ENCODE peak calls at places on chromosome 1, in ten cellular contexts. U is K562, C is astrocyte of the cerebellum, G is psoas muscle, E is coronary artery, X is body of pancreas, M is PC-9, B is astrocyte, H is ovary, D is NB4. K is an unnamed sample.

GRCh38 chr1:1577367-1578011 is 2.8 kb upstream of the SSU72 start:
- DNase-seq in U (no peak), C (no peak), G (no peak), E (no peak), X (no peak), M (no peak), B (no peak), H (no peak), D (no peak), K (no peak)

GRCh38 chr1:39981957-39982356 is 27.0 kb downstream of the MFSD2A start:
- DNase-seq in U (no peak), C (peak), G (no peak), E (no peak), X (no peak), M (peak), B (peak), H (no peak), D (no peak), K (no peak)

GRCh38 chr1:229364216-229365065 is 21.6 kb upstream of the CCSAP start:
- DNase-seq in U (no peak), C (no peak), G (no peak), E (no peak), X (no peak), M (no peak), B (no peak), H (no peak), D (no peak), K (no peak)

GRCh38 chr1:202709276-202710041 is 795 bp downstream of the SYT2 start:
- DNase-seq in U (peak), C (no peak), G (no peak), E (no peak), X (no peak), M (no peak), B (no peak), H (peak), D (peak), K (no peak)

GRCh38 chr1:111736548-111737215 is 2.5 kb downstream of the INKA2 start:
- DNase-seq in U (no peak), C (no peak), G (peak), E (peak), X (no peak), M (no peak), B (no peak), H (peak), D (no peak), K (no peak)

GRCh38 chr1:72918939-72919338 is 636.6 kb upstream of the NEGR1 start:
- DNase-seq in U (no peak), C (no peak), G (no peak), E (no peak), X (no peak), M (no peak), B (no peak), H (no peak), D (no peak), K (no peak)

GRCh38 chr1:227437495-227438008 is 119.3 kb upstream of the CDC42BPA start:
- DNase-seq in U (peak), C (no peak), G (no peak), E (no peak), X (peak), M (no peak), B (peak), H (no peak), D (peak), K (no peak)

GRCh38 chr1:58823481-58824010 is 39.7 kb upstream of the JUN start:
- DNase-seq in U (peak), C (peak), G (no peak), E (no peak), X (peak), M (peak), B (peak), H (no peak), D (no peak), K (no peak)

GRCh38 chr1:14128096-14128495 is 428.1 kb downstream of the PRDM2 start:
- DNase-seq in U (no peak), C (no peak), G (no peak), E (no peak), X (no peak), M (no peak), B (no peak), H (no peak), D (no peak), K (no peak)

GRCh38 chr1:208781391-208782035 is 537.3 kb upstream of the PLXNA2 start:
- DNase-seq in U (no peak), C (no peak), G (no peak), E (no peak), X (no peak), M (no peak), B (no peak), H (no peak), D (no peak), K (no peak)

GRCh38 chr1:86788300-86789206 is 84.2 kb downstream of the SH3GLB1 start:
- DNase-seq in U (no peak), C (peak), G (peak), E (no peak), X (peak), M (no peak), B (peak), H (no peak), D (peak), K (no peak)

GRCh38 chr1:217333939-217334338 is 297.0 kb downstream of the GPATCH2 start:
- DNase-seq in U (peak), C (no peak), G (no peak), E (no peak), X (peak), M (peak), B (no peak), H (no peak), D (peak), K (no peak)

GRCh38 chr1:165376041-165376810 is 19.7 kb upstream of the LMX1A start:
- DNase-seq in U (peak), C (peak), G (peak), E (peak), X (peak), M (peak), B (peak), H (peak), D (peak), K (no peak)

GRCh38 chr1:193189442-193190095 is 3.2 kb upstream of the B3GALT2 start:
- DNase-seq in U (no peak), C (no peak), G (no peak), E (no peak), X (no peak), M (no peak), B (no peak), H (no peak), D (no peak), K (no peak)

GRCh38 chr1:1678581-1679380 is 13.8 kb downstream of the SLC35E2B start:
- DNase-seq in U (peak), C (no peak), G (peak), E (no peak), X (peak), M (peak), B (no peak), H (no peak), D (peak), K (peak)

GRCh38 chr1:2181752-2182151 is 12.8 kb downstream of the FAAP20 start:
- DNase-seq in U (no peak), C (no peak), G (no peak), E (no peak), X (no peak), M (no peak), B (no peak), H (no peak), D (no peak), K (no peak)

GRCh38 chr1:62784509-62785365 is 805 bp downstream of the ATG4C start:
- DNase-seq in U (no peak), C (no peak), G (no peak), E (no peak), X (no peak), M (no peak), B (peak), H (no peak), D (peak), K (no peak)

DNA sequence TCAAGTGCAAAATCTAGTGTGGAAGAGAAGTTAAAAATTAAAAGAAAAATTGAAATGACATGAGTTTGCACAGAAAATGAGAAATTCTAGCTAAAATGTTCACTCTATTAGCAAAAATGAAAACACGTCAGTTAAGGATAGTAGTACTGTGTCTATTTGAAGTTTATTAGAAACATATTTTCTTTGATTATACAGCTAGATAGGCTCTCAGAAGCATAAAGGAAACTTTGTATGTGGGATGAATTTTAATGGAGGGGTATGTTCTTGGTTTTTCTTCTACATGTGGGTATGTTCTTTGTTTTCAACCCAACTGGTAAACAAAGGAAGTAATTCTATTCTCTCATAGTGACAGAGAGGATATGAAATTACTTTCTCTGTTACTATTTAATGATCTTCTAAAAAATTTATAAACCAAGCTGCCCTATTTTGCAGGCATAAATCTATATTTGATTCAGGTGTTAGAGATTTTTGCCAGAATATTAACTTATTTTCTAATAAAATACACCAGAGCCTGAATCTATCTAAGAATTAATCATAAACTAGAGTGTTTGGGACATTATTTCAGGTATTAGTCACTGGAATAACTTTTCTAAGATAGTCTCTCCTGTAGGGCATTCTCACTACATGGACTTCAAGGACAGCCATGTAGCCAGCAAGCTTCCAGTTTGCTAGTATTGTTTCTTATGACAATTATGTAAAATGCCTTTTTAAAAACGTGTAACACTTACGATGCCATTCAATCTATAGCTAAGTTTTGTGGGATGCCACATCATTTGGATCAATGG is 15.8 kb downstream of the GPSM2 start:
- DNase-seq in U (no peak), C (no peak), G (no peak), E (no peak), X (no peak), M (no peak), B (peak), H (no peak), D (no peak), K (no peak)
- TF ChIP-seq CTCF in U (no peak), C (no peak), G (no peak), E (no peak), X (no peak), M (no peak), B (no peak), H (no peak), D (no peak), K (no peak)

DNA sequence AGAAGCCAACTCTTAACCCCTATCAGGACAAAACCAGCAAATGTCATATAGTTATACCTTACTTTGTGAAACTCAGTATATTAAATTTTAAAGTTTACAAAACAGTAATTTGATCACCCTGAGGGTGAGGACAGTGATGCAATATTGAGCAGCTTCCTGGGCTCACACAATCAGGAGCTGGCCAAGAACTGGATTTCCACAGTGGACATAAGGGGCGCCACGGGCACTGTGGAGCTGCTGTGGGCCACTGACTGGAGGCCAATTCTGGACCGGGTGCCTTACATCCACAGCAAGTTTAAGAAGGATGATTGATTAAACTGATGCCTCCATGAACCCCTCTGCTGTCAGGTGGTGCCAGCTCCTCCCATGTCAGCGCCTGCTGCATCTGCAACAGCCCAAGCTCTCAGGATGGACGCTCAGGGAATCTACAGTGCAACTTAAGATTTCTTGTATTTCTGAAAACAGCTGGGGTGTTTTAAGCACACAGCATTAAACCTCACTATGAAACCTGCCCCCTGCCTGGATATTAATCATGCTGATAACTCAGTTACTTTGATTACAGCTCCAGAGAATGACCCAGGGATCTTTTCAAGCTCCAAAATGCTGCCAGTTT is 55.9 kb downstream of the TOR3A start:
- DNase-seq in U (no peak), C (no peak), G (peak), E (no peak), X (no peak), M (no peak), B (no peak), H (no peak), D (no peak), K (no peak)
- H3K4me3 ChIP-seq in U (no peak), C (no peak), G (no peak), E (peak), X (no peak), M (no peak), B (peak), H (no peak), D (no peak), K (no peak)

DNA sequence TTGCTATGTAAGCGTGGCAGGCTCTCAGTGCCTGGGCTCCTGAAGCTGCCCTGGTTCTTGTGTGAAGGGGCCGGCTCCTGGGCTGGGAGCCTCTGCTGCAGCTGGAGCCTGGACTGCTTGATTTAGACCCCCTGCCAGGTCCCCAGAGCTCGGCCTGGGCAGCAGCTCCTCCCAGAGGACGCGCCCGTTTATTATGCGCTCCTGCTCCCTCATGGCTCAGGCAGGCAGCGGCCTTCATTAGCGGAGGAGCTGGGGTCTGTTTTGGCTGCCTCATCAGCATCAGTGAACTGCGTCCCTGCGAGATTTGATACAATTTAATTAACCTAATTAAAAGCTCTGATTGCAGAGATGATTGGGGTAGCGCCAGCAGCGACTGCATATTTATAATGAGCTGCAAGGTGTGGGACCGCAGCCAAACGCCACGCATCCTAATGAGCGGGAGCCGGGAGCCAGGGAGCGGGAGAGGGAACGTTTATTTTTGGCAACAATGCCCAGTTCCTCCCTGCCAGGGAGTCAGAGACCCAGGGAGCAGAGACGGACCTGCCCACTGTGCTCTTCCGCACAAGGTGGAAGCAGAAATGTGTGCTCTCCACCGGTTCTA is 16.6 kb downstream of the UTP11 start:
- DNase-seq in U (peak), C (no peak), G (peak), E (no peak), X (no peak), M (no peak), B (no peak), H (peak), D (peak), K (no peak)
- TF ChIP-seq CTCF in U (peak), C (peak), G (no peak), E (no peak), X (no peak), M (no peak), B (no peak), H (no peak), D (no peak), K (no peak)

GRCh38 chr1:28243685-28244439 is 7.9 kb downstream of the ATP5IF1 start:
- DNase-seq in U (no peak), C (no peak), G (no peak), E (no peak), X (peak), M (no peak), B (no peak), H (no peak), D (no peak), K (no peak)
- H3K4me3 ChIP-seq in U (no peak), C (no peak), G (peak), E (no peak), X (no peak), M (no peak), B (no peak), H (no peak), D (no peak), K (no peak)

DNA sequence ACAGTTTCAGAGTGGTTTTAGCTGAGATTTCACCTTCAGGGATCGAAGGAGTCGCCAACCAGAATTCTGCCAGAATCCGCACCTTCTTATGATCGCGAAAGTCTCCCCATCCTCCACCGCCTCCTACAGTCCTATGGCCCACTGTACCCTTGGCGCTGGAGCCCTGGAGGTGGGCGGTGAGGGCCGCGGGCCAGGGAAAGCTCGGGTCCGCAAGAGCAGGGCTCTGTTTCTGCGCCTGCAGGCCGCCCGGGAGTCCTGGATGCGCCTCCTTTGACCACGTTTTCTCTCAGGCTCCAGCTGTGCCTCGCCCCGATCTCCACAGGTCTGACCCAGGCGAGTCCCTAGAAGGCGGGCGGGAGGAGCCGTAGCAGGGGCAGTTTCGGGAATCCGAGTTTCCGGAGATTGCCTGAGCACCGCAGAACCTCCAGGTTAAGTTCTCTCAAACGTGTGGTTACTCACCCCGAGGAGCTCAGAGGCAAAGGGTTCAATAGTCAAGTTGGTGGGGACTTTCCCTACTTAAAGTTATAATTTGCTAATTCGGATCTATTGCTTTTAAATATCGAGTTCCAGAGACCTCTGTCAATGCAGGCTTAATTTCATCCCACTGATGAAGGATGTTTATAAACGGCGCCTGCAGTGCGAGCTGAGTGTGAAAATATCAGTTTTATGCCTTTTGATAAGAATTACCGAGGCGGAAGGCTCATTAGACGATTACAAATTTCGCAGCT is 3.2 kb upstream of the LHX8 start:
- DNase-seq in U (no peak), C (no peak), G (no peak), E (no peak), X (no peak), M (no peak), B (no peak), H (no peak), D (no peak), K (no peak)
- TF ChIP-seq CTCF in U (no peak), C (no peak), G (no peak), E (no peak), X (no peak), M (no peak), B (no peak), H (no peak), D (no peak), K (no peak)

DNA sequence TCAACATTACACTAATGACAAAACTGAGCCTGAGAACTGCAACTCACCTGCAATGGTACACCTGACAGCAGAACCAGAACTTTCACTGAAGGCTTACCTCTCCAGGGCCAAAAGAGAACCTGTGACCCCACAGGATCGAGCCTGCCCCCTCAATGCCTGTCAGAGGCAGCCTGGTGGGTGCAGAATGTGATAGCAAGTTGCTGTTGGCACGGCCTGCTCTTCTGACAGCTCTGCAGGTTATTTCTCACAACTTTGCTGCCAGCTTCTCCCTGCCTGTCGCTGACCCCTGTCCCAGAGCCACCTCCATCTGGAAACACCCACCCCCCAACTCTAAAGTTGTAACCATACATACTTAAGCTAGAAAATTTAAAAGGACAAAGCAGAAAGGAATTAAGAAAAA is 35.2 kb downstream of the HIVEP3 start:
- DNase-seq in U (no peak), C (no peak), G (no peak), E (no peak), X (no peak), M (no peak), B (no peak), H (no peak), D (no peak), K (no peak)
- H3K4me3 ChIP-seq in U (no peak), C (no peak), G (no peak), E (no peak), X (no peak), M (no peak), B (no peak), H (no peak), D (no peak), K (no peak)

GRCh38 chr1:160544647-160545046 is 21.6 kb upstream of the SLAMF6 start:
- DNase-seq in U (peak), C (no peak), G (no peak), E (no peak), X (no peak), M (no peak), B (no peak), H (no peak), D (peak), K (no peak)
- TF ChIP-seq CTCF in U (peak), C (peak), G (no peak), E (no peak), X (peak), M (peak), B (peak), H (no peak), D (peak), K (peak)

GRCh38 chr1:235673981-235674380 is 24.4 kb upstream of the GNG4 start:
- DNase-seq in U (no peak), C (no peak), G (no peak), E (no peak), X (no peak), M (no peak), B (no peak), H (no peak), D (no peak), K (no peak)

GRCh38 chr1:235671992-235672391 is 22.4 kb upstream of the GNG4 start:
- DNase-seq in U (no peak), C (no peak), G (no peak), E (no peak), X (no peak), M (no peak), B (no peak), H (no peak), D (no peak), K (no peak)

GRCh38 chr1:235670157-235670776 is 20.7 kb upstream of the GNG4 start:
- DNase-seq in U (no peak), C (no peak), G (no peak), E (no peak), X (no peak), M (no peak), B (peak), H (no peak), D (no peak), K (no peak)

GRCh38 chr1:235663628-235664027 is 14.0 kb upstream of the GNG4 start:
- DNase-seq in U (no peak), C (no peak), G (no peak), E (no peak), X (no peak), M (no peak), B (no peak), H (no peak), D (no peak), K (no peak)

GRCh38 chr1:235669277-235669676 is 19.7 kb upstream of the GNG4 start:
- DNase-seq in U (no peak), C (no peak), G (no peak), E (no peak), X (no peak), M (no peak), B (no peak), H (no peak), D (no peak), K (no peak)
- H3K4me3 ChIP-seq in U (no peak), C (no peak), G (no peak), E (no peak), X (no peak), M (no peak), B (no peak), H (no peak), D (no peak), K (no peak)

GRCh38 chr1:236556606-236557005 is 32.8 kb downstream of the LGALS8 start:
- DNase-seq in U (no peak), C (no peak), G (no peak), E (no peak), X (no peak), M (no peak), B (no peak), H (no peak), D (no peak), K (no peak)

GRCh38 chr1:236561976-236562375 is 38.2 kb downstream of the LGALS8 start:
- DNase-seq in U (no peak), C (no peak), G (no peak), E (no peak), X (no peak), M (no peak), B (no peak), H (no peak), D (no peak), K (no peak)

GRCh38 chr1:236558069-236558468 is 34.3 kb downstream of the LGALS8 start:
- DNase-seq in U (no peak), C (no peak), G (no peak), E (no peak), X (no peak), M (no peak), B (no peak), H (no peak), D (no peak), K (no peak)

GRCh38 chr1:236565530-236565929 is 38.8 kb downstream of the HEATR1 start:
- DNase-seq in U (no peak), C (no peak), G (no peak), E (no peak), X (no peak), M (no peak), B (no peak), H (no peak), D (no peak), K (no peak)

GRCh38 chr1:236560213-236560771 is 36.5 kb downstream of the LGALS8 start:
- DNase-seq in U (no peak), C (no peak), G (no peak), E (no peak), X (no peak), M (no peak), B (no peak), H (no peak), D (no peak), K (no peak)
- TF ChIP-seq CTCF in U (peak), C (peak), G (no peak), E (no peak), X (no peak), M (no peak), B (no peak), H (no peak), D (no peak), K (no peak)